ENCODE peak calls at places on chromosomes 7 and 10, in four cellular contexts. E is H1, Y is ovary, K is vagina. D is an unnamed sample. For H3K4me1, the result is how much of the 10 kb centered on the place peaks cover.

GRCh38 chr10:98486421-98486820 is 39.7 kb upstream of the HPS1 start:
- DNase-seq in Y (no peak), K (no peak), E (no peak), D (no peak)

GRCh38 chr7:71245038-71245437 is 113.1 kb downstream of the GALNT17 start:
- DNase-seq in K (no peak), E (no peak), Y (no peak), D (no peak)

GRCh38 chr7:149732111-149732561 is 41.3 kb downstream of the ZNF467 start:
- DNase-seq in Y (no peak), K (no peak), E (no peak), D (no peak)

GRCh38 chr10:110681023-110681681 is 37.0 kb downstream of the RBM20 start:
- DNase-seq in Y (no peak), K (no peak), E (no peak), D (no peak)

GRCh38 chr10:86211691-86212390 is 154.8 kb downstream of the GRID1 start:
- DNase-seq in E (no peak), Y (no peak), K (no peak), D (no peak)

GRCh38 chr10:117249493-117250093 is 8.7 kb downstream of the SLC18A2 start:
- DNase-seq in E (no peak), Y (no peak), K (no peak), D (no peak)

GRCh38 chr10:50512743-50513416 is 110.9 kb downstream of the SGMS1 start:
- DNase-seq in K (no peak), Y (no peak), E (no peak), D (no peak)

GRCh38 chr7:100642534-100642907 is 1.2 kb upstream of the TFR2 start:
- DNase-seq in K (no peak), Y (no peak), E (peak), D (no peak)

GRCh38 chr10:28627102-28627501 is 50.2 kb upstream of the BAMBI start:
- DNase-seq in K (no peak), Y (no peak), E (no peak), D (no peak)

GRCh38 chr7:54860003-54860775 is 101.2 kb upstream of the SEC61G start:
- DNase-seq in Y (no peak), K (no peak), E (no peak), D (no peak)

GRCh38 chr7:149599636-149600206 is 102.1 kb upstream of the ZNF746 start:
- DNase-seq in Y (no peak), K (no peak), E (no peak), D (no peak)

GRCh38 chr10:121668336-121669009 is 70.2 kb upstream of the FGFR2 start:
- DNase-seq in E (peak), Y (peak), K (no peak), D (peak)

GRCh38 chr7:53542164-53542563 is 506.7 kb downstream of the POM121L12 start:
- DNase-seq in K (no peak), E (no peak), Y (no peak), D (no peak)

GRCh38 chr10:129335942-129336341 is 131.1 kb upstream of the MGMT start:
- DNase-seq in K (no peak), Y (no peak), E (no peak), D (no peak)

GRCh38 chr7:128352636-128353035 is 8.9 kb downstream of the PRRT4 start:
- DNase-seq in Y (no peak), K (peak), E (no peak), D (no peak)

GRCh38 chr7:128353189-128353588 is 8.3 kb downstream of the PRRT4 start:
- DNase-seq in E (no peak), K (peak), Y (no peak), D (no peak)

GRCh38 chr7:128351296-128352123 is 7.8 kb upstream of the RBM28 start:
- DNase-seq in K (no peak), Y (no peak), E (no peak), D (no peak)

GRCh38 chr7:128350708-128351295 is 7.1 kb upstream of the RBM28 start:
- DNase-seq in K (no peak), E (no peak), Y (no peak), D (no peak)

GRCh38 chr7:128352138-128352537 is 8.4 kb upstream of the RBM28 start:
- DNase-seq in Y (peak), K (no peak), E (peak), D (peak)
- TF ChIP-seq CTCF in Y (no peak), K (no peak), E (peak), D (no peak)

GRCh38 chr7:977326-978048 is 2.1 kb upstream of the COX19 start:
- DNase-seq in E (no peak), Y (peak), K (no peak), D (peak)

GRCh38 chr7:981793-982510 is 1.0 kb upstream of the CYP2W1 start:
- DNase-seq in E (no peak), Y (no peak), K (no peak), D (no peak)

GRCh38 chr7:978416-979091 is 3.2 kb upstream of the COX19 start:
- DNase-seq in Y (no peak), E (no peak), K (no peak), D (no peak)

GRCh38 chr7:978049-978346 is 2.6 kb upstream of the COX19 start:
- DNase-seq in K (no peak), Y (no peak), E (no peak), D (no peak)

GRCh38 chr7:979886-980571 is 3.0 kb upstream of the CYP2W1 start:
- DNase-seq in Y (no peak), K (no peak), E (no peak), D (no peak)
- H3K4me1 ChIP-seq in Y (under half), K (under half), E (under half), D (under half)

GRCh38 chr7:121393005-121393366 is 3.1 kb downstream of the FAM3C start:
- DNase-seq in Y (no peak), K (no peak), E (no peak), D (no peak)
- TF ChIP-seq POLR2A in Y (no peak), K (no peak), E (no peak), D (no peak)

DNA sequence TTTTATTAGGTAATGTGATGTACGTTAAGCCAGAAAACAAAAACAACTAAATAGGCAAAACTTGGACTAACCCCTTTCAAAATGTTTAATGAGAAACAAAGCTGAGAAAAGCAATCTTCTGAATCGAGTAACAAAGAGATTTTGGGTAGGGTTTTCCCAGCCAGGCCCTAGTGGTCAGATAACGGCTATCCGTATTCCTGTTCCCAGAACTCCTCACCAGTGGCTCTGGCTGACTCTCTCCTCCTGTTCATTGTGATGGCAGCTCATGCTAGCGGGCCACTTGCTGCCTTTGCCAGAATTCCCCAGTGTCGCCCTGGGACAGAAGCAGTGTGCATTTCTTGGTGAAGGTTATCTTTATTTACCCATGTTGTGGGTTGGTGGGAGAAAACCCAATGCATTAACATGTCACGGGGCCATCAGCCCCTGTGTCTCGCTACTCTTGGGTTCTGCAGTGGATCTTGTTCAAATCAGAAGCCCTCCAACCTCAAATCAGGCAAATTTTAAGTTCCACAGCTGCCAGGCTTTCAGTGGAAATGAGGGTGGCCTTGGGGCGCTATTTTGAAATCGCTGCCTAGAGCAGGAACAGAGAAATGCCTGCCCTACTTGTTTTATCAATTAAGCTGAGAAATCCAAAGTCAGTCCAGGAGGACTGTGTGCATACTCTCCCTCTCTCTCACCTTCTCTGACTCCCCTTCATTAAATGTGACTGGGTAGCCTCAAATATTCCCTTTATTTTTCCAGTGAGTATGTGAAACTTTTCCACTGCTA is 164.5 kb upstream of the NPVF start:
- DNase-seq in Y (no peak), K (no peak), E (no peak), D (no peak)
- TF ChIP-seq CTCF in Y (no peak), K (no peak), E (no peak), D (no peak)

GRCh38 chr10:26798298-26798697 is 62.5 kb downstream of the ABI1 start:
- DNase-seq in E (no peak), K (no peak), Y (no peak), D (no peak)

GRCh38 chr10:26797340-26797739 is 63.4 kb downstream of the ABI1 start:
- DNase-seq in K (no peak), Y (no peak), E (no peak), D (no peak)

GRCh38 chr10:26800468-26800867 is 60.3 kb downstream of the ABI1 start:
- DNase-seq in Y (no peak), E (no peak), K (no peak), D (no peak)

GRCh38 chr10:26801274-26801673 is 59.5 kb downstream of the ABI1 start:
- DNase-seq in E (no peak), K (no peak), Y (no peak), D (no peak)

GRCh38 chr10:26799342-26799741 is 61.4 kb downstream of the ABI1 start:
- DNase-seq in K (no peak), Y (no peak), E (no peak), D (no peak)
- H3K4me1 ChIP-seq in K (under half), Y (under half), E (under half), D (under half)

DNA sequence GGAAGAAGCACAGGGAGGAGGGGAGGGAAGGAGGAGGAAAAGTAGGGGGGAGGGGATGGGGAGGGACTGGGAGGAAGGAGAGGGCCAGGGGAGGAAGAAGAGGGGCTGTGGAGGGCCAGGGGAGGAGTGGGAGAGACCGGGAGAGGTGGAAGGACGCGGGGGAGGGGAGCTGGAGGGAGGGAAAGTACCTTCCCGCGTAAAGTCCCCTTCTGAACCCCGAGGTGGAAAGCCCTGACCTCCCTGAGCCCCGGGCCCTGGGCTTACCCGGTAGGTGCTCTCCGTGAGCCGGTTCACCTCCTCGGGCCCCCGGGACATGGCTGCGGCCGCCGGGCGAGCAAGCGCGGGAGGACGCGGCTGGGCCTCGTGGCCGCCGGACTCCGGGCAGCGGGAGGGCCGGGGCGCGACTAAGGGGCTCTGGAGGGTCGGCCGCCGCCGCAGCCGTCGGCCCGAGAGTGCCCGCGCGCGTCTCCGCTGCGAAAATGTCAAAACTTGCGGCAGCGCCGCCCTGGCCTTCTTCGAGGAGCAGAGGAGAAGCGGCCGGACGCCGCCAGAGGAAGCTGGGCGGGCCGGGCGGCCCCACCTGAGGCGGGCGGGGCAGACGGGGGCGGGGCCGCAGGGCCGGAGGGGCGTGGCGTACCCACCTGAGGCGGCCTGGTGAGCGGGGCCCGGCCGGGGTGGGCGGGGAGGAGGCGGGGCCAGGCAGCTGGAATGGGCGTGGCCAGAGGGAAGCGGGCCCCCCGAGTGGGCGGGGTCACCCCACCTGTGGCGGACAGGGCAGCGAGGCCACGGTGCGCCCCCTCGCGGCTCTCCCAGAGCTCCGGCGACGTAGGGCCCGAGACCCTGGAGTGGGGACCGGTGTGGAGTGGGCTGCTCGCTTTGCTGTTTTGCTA is at the start of gene BAIAP2L1:
- DNase-seq in Y (peak), K (no peak), E (peak), D (peak)
- TF ChIP-seq POLR2A in Y (no peak), K (no peak), E (peak), D (no peak)

DNA sequence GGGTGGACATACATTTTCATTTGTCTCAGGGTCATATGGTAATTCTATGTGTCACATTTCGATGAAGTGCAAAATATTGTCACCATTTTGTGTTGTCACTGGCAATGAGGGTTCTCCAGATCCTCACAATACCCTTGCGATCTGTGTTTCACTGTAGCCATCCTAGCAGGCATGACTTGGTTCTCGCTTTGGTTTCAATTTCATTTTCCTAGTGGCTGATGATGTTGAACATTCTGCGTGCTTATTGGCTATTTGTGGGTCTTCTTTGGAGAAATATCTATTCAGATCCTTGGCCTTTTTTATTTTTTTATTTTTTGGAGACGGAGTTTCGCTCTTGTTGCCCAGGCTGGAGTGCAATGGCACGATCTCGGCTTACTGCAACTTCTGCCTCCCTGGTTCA is 24.8 kb upstream of the MNX1 start:
- DNase-seq in Y (no peak), E (no peak), K (no peak), D (no peak)
- TF ChIP-seq CTCF in Y (no peak), E (no peak), K (no peak), D (no peak)

DNA sequence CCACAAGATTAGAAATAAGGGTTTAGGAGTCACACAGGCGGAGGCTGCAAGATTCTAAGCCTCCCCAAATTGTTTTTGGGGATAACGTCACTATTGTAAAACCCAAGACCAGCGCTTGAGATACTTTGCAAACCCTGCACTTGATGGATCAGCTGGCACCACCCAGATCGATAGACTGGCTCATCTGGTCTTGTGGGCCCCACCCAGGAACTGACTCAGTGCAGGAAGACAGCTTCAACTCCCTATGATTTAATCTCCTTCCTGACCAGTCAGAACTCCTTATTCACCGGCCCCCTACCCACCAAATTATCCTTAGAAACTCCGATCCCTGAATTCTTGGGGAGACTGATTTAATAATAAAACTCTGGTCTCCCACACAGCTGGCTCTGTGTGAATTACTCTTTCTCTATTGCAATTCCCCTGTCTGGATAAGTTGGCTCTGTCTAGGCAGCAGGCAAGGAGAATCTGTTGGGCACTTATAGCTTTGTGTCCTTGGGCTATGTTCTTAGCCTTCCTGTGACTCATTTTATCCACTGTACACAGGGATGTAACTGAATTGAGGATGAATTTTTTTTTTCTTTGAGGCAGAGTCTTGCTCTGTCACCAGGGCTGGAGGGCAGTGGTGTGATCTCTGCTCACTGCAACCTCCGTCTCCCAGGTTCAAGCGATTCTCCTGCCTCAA is 64.4 kb upstream of the CARD11 start:
- DNase-seq in Y (no peak), E (no peak), K (no peak), D (no peak)
- H3K4me1 ChIP-seq in Y (under half), E (under half), K (under half), D (under half)

DNA sequence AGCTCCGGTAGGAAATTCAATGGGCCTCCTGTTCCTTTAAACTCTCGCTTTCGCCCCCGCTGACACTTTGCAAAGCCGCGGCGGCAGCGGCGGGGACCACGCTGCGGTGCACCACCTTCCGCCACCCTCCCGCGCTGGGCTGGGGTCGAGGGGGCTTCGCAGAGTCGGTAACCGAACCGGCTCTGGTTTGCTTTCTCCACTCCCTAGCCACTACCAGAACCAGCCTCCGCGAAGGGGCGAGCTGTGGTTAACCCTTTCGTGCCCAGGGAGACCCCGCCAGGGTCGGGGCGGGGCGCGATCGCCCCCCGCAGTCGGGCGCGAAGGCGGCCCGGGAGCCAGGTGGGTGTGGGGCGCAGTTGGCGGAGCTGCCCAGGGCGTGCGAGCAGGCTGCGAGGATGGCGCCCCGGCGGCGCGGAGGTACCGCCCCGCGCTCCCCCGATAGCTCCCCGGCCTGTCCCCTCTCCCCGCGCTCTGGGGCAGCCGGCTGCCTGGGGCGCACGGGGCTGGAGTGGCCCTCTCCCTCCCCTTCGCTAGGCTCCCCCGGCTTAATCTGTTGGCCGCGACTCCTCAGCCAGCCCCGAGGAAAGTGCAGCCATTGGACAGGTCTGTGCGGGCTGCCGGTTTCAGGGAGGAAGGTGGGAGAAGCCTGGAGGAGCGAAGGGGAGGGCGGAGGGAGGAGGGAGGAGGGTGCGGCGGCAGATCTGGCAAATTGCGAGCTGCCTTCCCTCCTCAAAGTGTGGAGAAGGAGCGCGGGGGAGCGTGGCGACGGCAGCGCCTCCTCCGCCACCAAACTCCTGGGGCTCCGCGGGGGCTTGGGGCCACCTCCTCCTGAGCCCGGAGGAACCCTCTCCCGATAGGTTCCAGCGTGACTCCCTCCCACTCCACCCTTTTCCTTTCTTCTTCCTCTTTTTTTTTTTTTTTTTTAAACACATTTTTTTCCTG is 483 bp upstream of the PLXDC2 start:
- DNase-seq in Y (peak), E (peak), K (peak), D (peak)
- TF ChIP-seq POLR2A in Y (no peak), E (no peak), K (peak), D (no peak)

D was measured in breast epithelium.